ENCODE peak calls at places on chromosomes 5 and 9, in four cellular contexts. D, C, L and V are unnamed samples.

GRCh38 chr9:69083321-69083720 is 47.8 kb downstream of the FXN start:
- DNase-seq in L (no peak), C (no peak), D (no peak), V (no peak)

GRCh38 chr9:136367296-136368145 is 4.0 kb upstream of the DNLZ start:
- DNase-seq in L (no peak), D (no peak), C (no peak), V (no peak)

GRCh38 chr9:93574091-93574899 is 2.1 kb upstream of the PHF2 start:
- DNase-seq in C (no peak), D (no peak), L (no peak), V (peak; percentile 61)

GRCh38 chr5:147509710-147510651 is at the start of gene DPYSL3:
- DNase-seq in C (peak; percentile 51), D (peak; percentile 79), L (peak; percentile 65), V (peak; percentile 87)

GRCh38 chr9:116837038-116837998 is 150.2 kb downstream of the TRIM32 start:
- DNase-seq in D (no peak), C (no peak), L (no peak), V (no peak)

GRCh38 chr5:80860934-80861613 is 99.1 kb upstream of the RASGRF2 start:
- DNase-seq in C (no peak), L (no peak), D (no peak), V (no peak)

GRCh38 chr5:63916786-63917185 is 45.5 kb downstream of the HTR1A start:
- DNase-seq in C (no peak), L (no peak), D (no peak), V (no peak)

GRCh38 chr9:2559212-2560152 is 62.1 kb upstream of the VLDLR start:
- DNase-seq in C (peak; percentile 81), L (peak; percentile 80), D (peak; percentile 92), V (peak; percentile 83)

GRCh38 chr5:10507575-10508024 is 56.3 kb upstream of the ANKRD33B start:
- DNase-seq in L (no peak), C (no peak), D (peak; percentile 63), V (no peak)

DNA sequence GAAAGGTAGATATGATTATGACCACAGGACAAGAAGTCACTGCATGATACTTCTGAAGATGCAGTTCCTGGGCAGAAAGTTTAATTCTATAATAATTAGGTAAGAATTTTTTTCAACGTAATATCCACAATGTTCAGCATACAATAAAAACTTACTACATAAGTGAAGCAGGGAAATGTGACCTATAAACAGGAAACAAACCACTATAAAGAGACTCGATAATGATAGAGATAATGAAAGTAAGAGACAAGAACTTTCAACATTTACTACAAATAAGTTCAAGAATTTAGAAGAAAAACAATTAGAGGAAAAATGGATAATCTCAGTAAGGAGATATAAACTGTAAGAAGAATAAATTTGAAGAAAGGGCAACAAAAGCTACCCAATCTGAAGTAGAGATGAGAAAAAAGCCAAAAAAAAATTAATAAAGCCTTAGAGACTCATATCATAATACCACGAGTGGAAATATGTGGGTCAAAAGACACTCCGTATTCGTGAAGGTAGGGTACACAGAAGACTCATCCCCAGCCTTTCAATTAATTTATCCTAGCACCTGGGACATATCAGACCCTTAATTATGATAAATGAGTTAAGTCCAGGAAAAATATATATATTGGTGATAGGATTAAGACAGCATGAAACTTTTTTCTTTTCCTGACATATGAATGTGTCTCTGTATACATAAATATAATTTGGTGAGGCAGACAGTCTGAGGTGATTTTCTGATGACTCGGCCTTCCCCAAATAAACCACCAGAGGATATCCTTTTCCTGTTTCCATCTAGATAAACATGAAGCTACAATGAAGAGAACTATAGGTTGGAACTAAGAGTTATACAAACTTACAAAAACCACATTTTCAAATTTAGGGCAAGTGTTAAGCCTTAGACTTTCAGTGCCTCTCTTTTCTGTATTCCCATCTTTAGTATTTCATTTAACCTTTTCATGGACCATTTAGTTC is 120.4 kb downstream of the RAPGEF6 start:
- DNase-seq in D (no peak), L (no peak), C (no peak), V (no peak)
- TF ChIP-seq CTCF in D (no peak), L (no peak), C (no peak), V (no peak)

GRCh38 chr9:91119679-91120078 is 242.0 kb downstream of the AUH start:
- DNase-seq in C (no peak), D (no peak), L (no peak), V (no peak)

GRCh38 chr9:91122755-91123154 is 239.0 kb downstream of the AUH start:
- DNase-seq in L (no peak), C (no peak), D (no peak), V (no peak)

GRCh38 chr9:91117959-91118651 is 243.6 kb downstream of the AUH start:
- DNase-seq in D (peak; percentile 90), C (peak; percentile 90), L (peak; percentile 96), V (peak; percentile 92)

GRCh38 chr9:91119147-91119546 is 242.6 kb downstream of the AUH start:
- DNase-seq in C (no peak), D (no peak), L (no peak), V (no peak)

GRCh38 chr9:91120200-91120599 is 241.5 kb downstream of the AUH start:
- DNase-seq in C (no peak), L (no peak), D (no peak), V (no peak)
- H3K27ac ChIP-seq in C (peak overlapping the region; percentile 82), L (peak overlapping the region; percentile 83), D (peak overlapping the region; percentile 87), V (peak overlapping the region; percentile 72)

GRCh38 chr5:143921525-143922311 is 109.8 kb downstream of the HMHB1 start:
- DNase-seq in D (no peak), C (no peak), L (no peak), V (no peak)
- H3K4me3 ChIP-seq in D (no peak overlapping the region), C (no peak overlapping the region), L (no peak overlapping the region), V (no peak overlapping the region)

DNA sequence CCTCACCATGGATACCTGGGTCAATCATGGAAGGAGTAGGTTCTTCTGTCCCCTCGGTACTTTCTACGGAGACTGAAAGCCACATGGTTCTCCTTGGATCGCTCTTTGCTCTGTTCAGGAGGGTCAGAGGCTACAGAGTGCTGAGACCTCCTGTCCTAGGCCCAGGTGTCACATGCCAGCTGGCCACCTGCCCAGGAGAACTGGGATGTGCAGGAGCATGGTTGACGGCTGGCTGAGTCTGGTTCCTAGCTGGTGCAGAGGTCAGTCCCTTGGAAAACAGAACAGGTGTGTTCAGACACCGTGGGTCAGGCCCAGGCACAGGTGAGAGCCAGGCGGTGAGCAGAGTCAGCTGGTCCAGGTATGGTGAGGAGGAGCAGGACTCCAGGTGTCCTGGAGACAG is 416.3 kb downstream of the IRX1 start:
- DNase-seq in D (no peak), L (no peak), C (no peak), V (no peak)
- TF ChIP-seq CTCF in D (no peak), L (no peak), C (no peak), V (no peak)

GRCh38 chr9:89648247-89649000 is 43.6 kb downstream of the GADD45G start:
- DNase-seq in D (no peak), L (no peak), C (no peak), V (no peak)

GRCh38 chr9:89647366-89648128 is 42.7 kb downstream of the GADD45G start:
- DNase-seq in C (no peak), D (no peak), L (no peak), V (no peak)

GRCh38 chr9:89646189-89646588 is 41.4 kb downstream of the GADD45G start:
- DNase-seq in C (no peak), D (no peak), L (no peak), V (no peak)

GRCh38 chr9:89654025-89654662 is 49.3 kb downstream of the GADD45G start:
- DNase-seq in L (no peak), C (peak; percentile 69), D (no peak), V (no peak)

DNA sequence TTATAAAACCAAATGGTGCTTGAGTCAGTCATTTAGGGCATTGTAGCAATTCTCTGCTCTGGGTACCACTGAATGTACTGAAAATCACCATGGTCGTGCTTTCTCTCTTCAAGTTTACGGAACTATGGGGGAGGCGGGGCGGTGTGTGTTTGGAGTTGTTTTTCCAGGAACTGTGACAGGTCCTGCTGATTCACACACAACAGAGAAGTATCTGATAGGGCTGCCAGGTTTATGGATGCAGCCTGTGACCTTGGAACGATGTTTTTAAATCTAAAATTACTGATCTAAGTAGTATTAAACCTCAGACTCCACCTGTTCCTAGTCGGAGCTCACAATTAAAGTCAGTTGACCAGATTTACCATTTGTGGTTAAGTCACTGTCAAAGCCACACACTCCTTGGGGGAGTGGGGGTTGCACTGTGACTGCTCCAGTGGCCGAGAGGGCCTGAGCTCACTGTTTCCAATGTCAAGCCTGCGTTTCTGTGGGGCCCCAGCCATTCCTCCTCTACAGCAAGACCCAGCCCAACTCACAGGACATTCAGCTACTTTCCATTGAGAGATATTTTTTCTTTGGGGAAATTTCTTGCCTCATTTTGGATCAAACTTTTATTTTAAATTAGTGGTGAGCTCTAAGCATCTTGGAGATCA is 44.4 kb downstream of the GADD45G start:
- DNase-seq in C (no peak), D (peak; percentile 77), L (no peak), V (no peak)
- H3K27ac ChIP-seq in C (no peak overlapping the region), D (peak overlapping the region; percentile 85), L (no peak overlapping the region), V (no peak overlapping the region)

GRCh38 chr9:113776194-113776593 is 99.9 kb upstream of the ZNF618 start:
- DNase-seq in D (no peak), L (no peak), C (no peak), V (no peak)
- H3K4me3 ChIP-seq in D (no peak overlapping the region), L (no peak overlapping the region), C (no peak overlapping the region), V (no peak overlapping the region)

GRCh38 chr5:109347252-109347888 is 62.4 kb downstream of the PJA2 start:
- DNase-seq in C (no peak), L (no peak), D (no peak), V (no peak)
- TF ChIP-seq CTCF in C (no peak), L (no peak), D (no peak), V (no peak)

GRCh38 chr5:109354761-109355160 is 55.0 kb downstream of the PJA2 start:
- DNase-seq in L (no peak), D (no peak), C (no peak), V (no peak)
- H3K27ac ChIP-seq in L (no peak overlapping the region), D (no peak overlapping the region), C (no peak overlapping the region), V (no peak overlapping the region)

GRCh38 chr5:150641826-150642566 is 1.5 kb downstream of the SYNPO start:
- DNase-seq in D (no peak), L (no peak), C (no peak), V (no peak)

GRCh38 chr5:150639317-150639738 is 1.1 kb upstream of the SYNPO start:
- DNase-seq in D (no peak), L (no peak), C (no peak), V (no peak)

GRCh38 chr5:150641006-150641570 is 628 bp downstream of the SYNPO start:
- DNase-seq in L (no peak), C (peak; percentile 46), D (peak; percentile 73), V (no peak)

GRCh38 chr5:150639751-150640150 is 709 bp upstream of the SYNPO start:
- DNase-seq in C (no peak), L (no peak), D (no peak), V (no peak)

DNA sequence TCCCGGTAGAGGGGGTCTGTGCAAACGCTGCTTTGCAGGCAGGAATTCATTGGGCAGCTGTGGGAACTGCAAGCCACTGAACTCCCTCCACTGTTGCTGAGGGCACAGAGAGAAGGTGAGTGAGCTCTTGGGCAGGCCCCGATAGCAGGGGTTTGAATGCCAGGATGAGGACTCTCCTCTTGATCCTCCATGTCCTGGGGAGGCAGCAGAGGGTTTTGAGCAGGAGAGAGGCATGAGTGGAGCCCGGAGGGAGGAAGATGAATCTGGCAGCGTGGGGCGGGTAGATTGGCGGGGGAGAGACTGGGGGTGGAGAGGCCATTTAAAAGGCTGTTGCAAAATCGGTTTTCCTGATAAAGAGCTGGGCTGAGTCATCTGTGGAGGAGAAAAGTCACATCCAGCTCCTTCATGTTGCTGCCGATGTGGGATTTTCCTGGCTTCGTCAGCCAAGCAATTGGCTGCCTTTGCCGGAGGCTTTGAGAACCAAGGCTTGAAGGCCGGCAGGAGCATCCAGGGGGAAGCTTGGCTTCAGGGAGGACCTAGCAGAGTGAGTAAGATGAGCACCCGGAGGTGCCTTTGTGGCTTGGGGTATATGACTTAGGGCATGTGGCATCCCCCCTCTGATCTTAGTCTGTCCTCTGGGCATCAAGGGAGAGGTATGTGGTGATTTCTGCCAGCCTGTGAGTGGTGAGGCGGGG is at the start of gene SYNPO:
- DNase-seq in L (peak; percentile 74), C (peak; percentile 78), D (peak; percentile 94), V (peak; percentile 92)
- H3K4me3 ChIP-seq in L (peak within 1 kb of the TSS; percentile 32), C (peak within 1 kb of the TSS; percentile 10), D (no peak within 1 kb of the TSS), V (peak within 1 kb of the TSS; percentile 58)